ENCODE peak calls at places on chromosomes 5 and 9, in five cellular contexts. B is iris pigment epithelial cell, A is endodermal cell, O is HTR-8/SVneo, U is T follicular helper cell. Z is an unnamed sample.

GRCh38 chr5:34898258-34898895 is 16.9 kb downstream of the RAD1 start:
- DNase-seq in B (peak), A (peak), O (peak), U (peak), Z (peak)

GRCh38 chr9:79256691-79257213 is 315.0 kb upstream of the TLE4 start:
- DNase-seq in B (peak), A (no peak), O (peak), U (no peak), Z (no peak)

GRCh38 chr5:96256795-96257470 is 176.1 kb downstream of the PCSK1 start:
- DNase-seq in B (peak), A (no peak), O (peak), U (no peak), Z (no peak)

GRCh38 chr9:116237456-116237855 is 83.9 kb downstream of the PAPPA start:
- DNase-seq in B (no peak), A (no peak), O (no peak), U (no peak), Z (no peak)

GRCh38 chr5:102531506-102531905 is 32.7 kb upstream of the SLCO6A1 start:
- DNase-seq in B (no peak), A (no peak), O (no peak), U (no peak), Z (no peak)

GRCh38 chr5:22242532-22242931 is 610.6 kb downstream of the CDH12 start:
- DNase-seq in B (no peak), A (peak), O (no peak), U (no peak), Z (no peak)

GRCh38 chr9:34869390-34869789 is 88.7 kb upstream of the PHF24 start:
- DNase-seq in B (peak), A (no peak), O (no peak), U (no peak), Z (no peak)

GRCh38 chr5:159458217-159458711 is 128.0 kb upstream of the IL12B start:
- DNase-seq in B (no peak), A (peak), O (no peak), U (no peak), Z (no peak)

GRCh38 chr9:13811876-13812275 is 502.1 kb downstream of the NFIB start:
- DNase-seq in B (no peak), A (no peak), O (no peak), U (no peak), Z (no peak)

GRCh38 chr5:133050500-133050899 is 1.3 kb upstream of the HSPA4 start:
- DNase-seq in B (no peak), A (peak), O (no peak), U (no peak), Z (no peak)

GRCh38 chr9:114233806-114234205 is 78.5 kb downstream of the COL27A1 start:
- DNase-seq in B (no peak), A (no peak), O (no peak), U (no peak), Z (no peak)

GRCh38 chr5:116709082-116709481 is 134.5 kb upstream of the SEMA6A start:
- DNase-seq in B (no peak), A (no peak), O (no peak), U (no peak), Z (no peak)

GRCh38 chr5:126354012-126354856 is 69.0 kb upstream of the GRAMD2B start:
- DNase-seq in B (peak), A (no peak), O (peak), U (no peak), Z (peak)

GRCh38 chr5:144284931-144285330 is 114.3 kb downstream of the KCTD16 start:
- DNase-seq in B (peak), A (no peak), O (no peak), U (no peak), Z (no peak)

GRCh38 chr9:110559869-110560268 is 19.7 kb downstream of the SVEP1 start:
- DNase-seq in B (peak), A (no peak), O (no peak), U (no peak), Z (no peak)

GRCh38 chr5:98783051-98783649 is 9.7 kb downstream of the RGMB start:
- DNase-seq in B (no peak), A (no peak), O (no peak), U (no peak), Z (no peak)

GRCh38 chr9:35605336-35606137 is 475 bp downstream of the TESK1 start:
- DNase-seq in B (peak), A (peak), O (peak), U (no peak), Z (peak)

GRCh38 chr5:180982008-180982741 is 6.5 kb upstream of the BTNL3 start:
- DNase-seq in B (no peak), A (no peak), O (no peak), U (no peak), Z (no peak)

GRCh38 chr9:116692619-116693018 is 5.5 kb downstream of the TRIM32 start:
- DNase-seq in B (no peak), A (no peak), O (no peak), U (no peak), Z (no peak)

GRCh38 chr5:123508441-123508840 is 3.5 kb upstream of the CSNK1G3 start:
- DNase-seq in B (no peak), A (no peak), O (no peak), U (no peak), Z (no peak)